ENCODE peak calls at places on chromosomes 4 and X, in nine cellular contexts. A is MM.1S, J is SK-N-SH, G is neural progenitor cell, U is HCT116, L is OCI-LY7, V is GM23248, F is PC-3, X is hepatocyte. Q is an unnamed sample.

GRCh38 chr4:54872246-54872645 is 214.5 kb downstream of the KIT start:
- DNase-seq in A (no peak), J (no peak), G (no peak), U (no peak), L (no peak), V (peak; percentile 48), F (peak; percentile 43), X (no peak), Q (no peak)

GRCh38 chrX:118520206-118520857 is 24.7 kb downstream of the DOCK11 start:
- DNase-seq in A (no peak), J (no peak), G (no peak), U (no peak), L (no peak), V (peak; percentile 76), F (peak; percentile 5), X (no peak), Q (no peak)

GRCh38 chrX:53089224-53089842 is 4.6 kb upstream of the KANTR start:
- DNase-seq in A (peak; percentile 44), J (peak; percentile 66), G (peak; percentile 52), U (peak; percentile 34), L (peak; percentile 58), V (peak; percentile 76), F (peak; percentile 62), X (peak; percentile 68), Q (peak; percentile 62)

GRCh38 chrX:112636288-112636687 is 43.5 kb downstream of the LHFPL1 start:
- DNase-seq in A (no peak), J (no peak), G (no peak), U (no peak), L (no peak), V (peak; percentile 62), F (no peak), X (no peak), Q (no peak)

GRCh38 chr4:81314196-81314896 is 99.3 kb upstream of the PRKG2 start:
- DNase-seq in A (no peak), J (no peak), G (peak; percentile 12), U (no peak), L (peak; percentile 74), V (peak; percentile 81), F (peak; percentile 55), X (peak; percentile 93), Q (no peak)

GRCh38 chr4:128583753-128584712 is 225.5 kb upstream of the JADE1 start:
- DNase-seq in A (no peak), J (peak; percentile 61), G (no peak), U (no peak), L (no peak), V (peak; percentile 27), F (no peak), X (no peak), Q (no peak)

GRCh38 chrX:96843566-96843965 is 40.1 kb upstream of the RPA4 start:
- DNase-seq in A (no peak), J (no peak), G (peak; percentile 67), U (no peak), L (no peak), V (no peak), F (no peak), X (peak; percentile 28), Q (peak; percentile 67)

GRCh38 chrX:155068165-155068564 is 2.8 kb downstream of the CMC4 start:
- DNase-seq in A (no peak), J (no peak), G (no peak), U (no peak), L (no peak), V (peak; percentile 80), F (peak; percentile 82), X (no peak), Q (no peak)

GRCh38 chrX:7985568-7985967 is 58.4 kb upstream of the PNPLA4 start:
- DNase-seq in A (no peak), J (no peak), G (no peak), U (no peak), L (no peak), V (peak; percentile 39), F (peak; percentile 72), X (no peak), Q (no peak)

GRCh38 chr4:47785196-47785595 is 52.7 kb downstream of the CORIN start:
- DNase-seq in A (no peak), J (no peak), G (no peak), U (no peak), L (no peak), V (no peak), F (no peak), X (no peak), Q (no peak)

GRCh38 chr4:96312049-96312685 is 472.3 kb downstream of the PDHA2 start:
- DNase-seq in A (no peak), J (no peak), G (no peak), U (no peak), L (no peak), V (no peak), F (peak; percentile 7), X (no peak), Q (no peak)

GRCh38 chr4:61160484-61160883 is 39.6 kb upstream of the ADGRL3 start:
- DNase-seq in A (no peak), J (no peak), G (no peak), U (no peak), L (no peak), V (no peak), F (no peak), X (no peak), Q (no peak)

GRCh38 chrX:39377773-39378172 is 576.5 kb downstream of the MID1IP1 start:
- DNase-seq in A (no peak), J (no peak), G (no peak), U (no peak), L (no peak), V (no peak), F (no peak), X (no peak), Q (no peak)

GRCh38 chrX:71099736-71100135 is 4.1 kb downstream of the FOXO4 start:
- DNase-seq in A (no peak), J (no peak), G (peak; percentile 43), U (no peak), L (no peak), V (no peak), F (no peak), X (no peak), Q (peak; percentile 85)

GRCh38 chr4:8081171-8081570 is 77.4 kb downstream of the ABLIM2 start:
- DNase-seq in A (no peak), J (no peak), G (no peak), U (no peak), L (no peak), V (no peak), F (no peak), X (no peak), Q (no peak)

GRCh38 chr4:98433608-98434198 is 172.5 kb downstream of the RAP1GDS1 start:
- DNase-seq in A (no peak), J (peak; percentile 27), G (no peak), U (no peak), L (no peak), V (peak; percentile 36), F (peak; percentile 14), X (no peak), Q (no peak)

GRCh38 chr4:98939892-98940298 is 11.0 kb upstream of the EIF4E start:
- DNase-seq in A (peak; percentile 25), J (peak; percentile 42), G (peak; percentile 64), U (peak; percentile 75), L (peak; percentile 46), V (peak; percentile 79), F (peak; percentile 83), X (peak; percentile 75), Q (peak; percentile 86)

GRCh38 chr4:175971393-175972179 is 94.1 kb upstream of the WDR17 start:
- DNase-seq in A (no peak), J (no peak), G (peak; percentile 41), U (no peak), L (no peak), V (peak; percentile 3), F (no peak), X (no peak), Q (peak; percentile 34)
- H3K4me3 ChIP-seq in A (no peak overlapping the region), J (no peak overlapping the region), G (no peak overlapping the region), U (no peak overlapping the region), L (no peak overlapping the region), V (no peak overlapping the region), F (peak overlapping the region; percentile 62), X (no peak overlapping the region), Q (no peak overlapping the region)

GRCh38 chr4:22901631-22902030 is 208.9 kb downstream of the GBA3 start:
- DNase-seq in A (no peak), J (no peak), G (no peak), U (no peak), L (no peak), V (no peak), F (no peak), X (no peak), Q (no peak)

GRCh38 chr4:22895482-22895881 is 202.7 kb downstream of the GBA3 start:
- DNase-seq in A (no peak), J (no peak), G (no peak), U (no peak), L (no peak), V (no peak), F (no peak), X (no peak), Q (no peak)

GRCh38 chr4:22897520-22898108 is 204.9 kb downstream of the GBA3 start:
- DNase-seq in A (peak; percentile 27), J (peak; percentile 30), G (peak; percentile 39), U (peak; percentile 3), L (peak; percentile 27), V (peak; percentile 29), F (peak; percentile 34), X (peak; percentile 57), Q (peak; percentile 67)
- TF ChIP-seq EZH2phosphoT487 in A (no peak), J (no peak), G (no peak), U (no peak), L (no peak), V (no peak), F (no peak), X (no peak), Q (no peak)

DNA sequence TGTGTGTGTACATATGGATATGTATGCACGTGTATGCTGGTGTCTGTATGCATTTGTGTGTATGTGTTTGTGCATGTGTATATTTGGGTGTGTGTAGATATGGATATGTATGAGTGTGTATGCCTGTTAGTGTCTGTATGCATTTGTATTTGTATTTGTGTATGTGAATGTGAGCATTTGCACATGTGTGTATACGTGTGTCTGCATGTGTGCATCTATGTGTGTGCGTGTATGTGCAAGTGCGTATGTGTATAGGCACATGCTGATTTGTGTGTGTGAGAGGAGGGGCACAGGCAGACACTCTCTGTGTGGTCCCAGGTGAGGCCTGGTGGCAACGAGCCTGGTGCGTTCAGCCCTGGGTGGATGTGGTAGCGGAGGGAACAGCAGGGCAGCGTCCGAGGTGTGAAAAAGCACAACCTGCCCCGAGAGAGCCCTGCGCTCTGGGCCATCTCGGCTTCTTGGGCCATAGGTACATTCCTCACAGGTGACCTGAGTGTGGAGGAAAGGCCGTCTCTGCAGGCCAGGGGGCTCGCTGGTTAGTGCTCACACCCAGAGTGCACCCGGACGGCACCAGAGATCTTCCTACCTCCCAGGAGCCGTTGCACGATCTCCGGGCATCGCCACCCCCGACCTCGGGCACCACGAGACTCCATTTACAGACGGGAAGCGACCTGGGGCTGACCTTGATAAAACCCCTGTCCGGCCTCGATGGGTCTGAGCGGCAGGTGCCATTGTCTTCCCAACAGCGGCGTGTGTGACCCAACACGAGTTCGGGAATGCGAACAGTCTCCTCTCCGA is 45.0 kb downstream of the ASMT start:
- DNase-seq in A (no peak), J (no peak), G (no peak), U (no peak), L (no peak), V (no peak), F (no peak), X (no peak), Q (no peak)
- H3K4me3 ChIP-seq in A (no peak overlapping the region), J (no peak overlapping the region), G (no peak overlapping the region), U (no peak overlapping the region), L (no peak overlapping the region), V (no peak overlapping the region), F (no peak overlapping the region), X (no peak overlapping the region), Q (no peak overlapping the region)

GRCh38 chr4:147076179-147076578 is 130.5 kb upstream of the TTC29 start:
- DNase-seq in A (no peak), J (no peak), G (no peak), U (no peak), L (no peak), V (no peak), F (no peak), X (peak; percentile 15), Q (no peak)
- TF ChIP-seq EZH2phosphoT487 in A (no peak), J (no peak), G (no peak), U (no peak), L (no peak), V (no peak), F (no peak), X (no peak), Q (no peak)

Q was measured in GM23338.